ENCODE peak calls at places on chromosomes 1 and 21, in six cellular contexts. R is CD4-positive, alpha-beta T cell; M is AG04450; H is pancreas; O is neural progenitor cell; G is adrenal gland. Z is an unnamed sample.

GRCh38 chr1:200029035-200029623 is 1.6 kb downstream of the NR5A2 start:
- DNase-seq in R (no peak), M (no peak), H (peak), O (peak), G (no peak), Z (no peak)

GRCh38 chr1:233217832-233218231 is 77.7 kb downstream of the PCNX2 start:
- DNase-seq in R (no peak), M (no peak), H (no peak), O (no peak), G (peak), Z (no peak)

GRCh38 chr1:242556276-242556675 is 31.8 kb upstream of the PLD5 start:
- DNase-seq in R (no peak), M (no peak), H (no peak), O (no peak), G (no peak), Z (no peak)

GRCh38 chr1:228994691-228995090 is 259.4 kb downstream of the RHOU start:
- DNase-seq in R (no peak), M (no peak), H (no peak), O (no peak), G (no peak), Z (no peak)

GRCh38 chr1:99641558-99641957 is 4.4 kb upstream of the PALMD start:
- DNase-seq in R (no peak), M (no peak), H (no peak), O (no peak), G (no peak), Z (no peak)

GRCh38 chr21:46291561-46291960 is 5.4 kb downstream of the YBEY start:
- DNase-seq in R (no peak), M (no peak), H (no peak), O (no peak), G (no peak), Z (no peak)

GRCh38 chr1:2073382-2074230 is 23.4 kb downstream of the PRKCZ start:
- DNase-seq in R (no peak), M (peak), H (no peak), O (peak), G (no peak), Z (peak)

GRCh38 chr1:5681654-5682053 is 310.6 kb downstream of the NPHP4 start:
- DNase-seq in R (no peak), M (no peak), H (no peak), O (no peak), G (peak), Z (no peak)

GRCh38 chr1:151976868-151977267 is 16.8 kb downstream of the S100A10 start:
- DNase-seq in R (no peak), M (no peak), H (no peak), O (no peak), G (peak), Z (no peak)

GRCh38 chr1:248618878-248619277 is 16.0 kb downstream of the OR2T11 start:
- DNase-seq in R (peak), M (no peak), H (peak), O (no peak), G (peak), Z (peak)

GRCh38 chr1:42319128-42319851 is 15.7 kb downstream of the FOXJ3 start:
- DNase-seq in R (no peak), M (no peak), H (no peak), O (no peak), G (no peak), Z (no peak)

GRCh38 chr1:155979525-155980343 is 1.4 kb upstream of the ARHGEF2 start:
- DNase-seq in R (no peak), M (no peak), H (no peak), O (no peak), G (no peak), Z (no peak)

GRCh38 chr1:66460776-66461175 is 73.2 kb upstream of the SGIP1 start:
- DNase-seq in R (no peak), M (no peak), H (no peak), O (no peak), G (no peak), Z (no peak)

GRCh38 chr1:65065535-65066378 is 82.2 kb upstream of the AK4 start:
- DNase-seq in R (no peak), M (no peak), H (peak), O (peak), G (peak), Z (peak)

GRCh38 chr1:153465728-153466625 is 5.5 kb upstream of the S100A7 start:
- DNase-seq in R (peak), M (no peak), H (peak), O (peak), G (peak), Z (no peak)

GRCh38 chr1:234602334-234603220 is 7.4 kb downstream of the IRF2BP2 start:
- DNase-seq in R (no peak), M (peak), H (peak), O (no peak), G (peak), Z (no peak)

GRCh38 chr1:61452354-61452990 is 272.5 kb downstream of the TM2D1 start:
- DNase-seq in R (no peak), M (no peak), H (no peak), O (no peak), G (no peak), Z (no peak)

GRCh38 chr1:201714542-201715276 is 114.2 kb upstream of the IPO9 start:
- DNase-seq in R (no peak), M (peak), H (peak), O (peak), G (peak), Z (no peak)

GRCh38 chr1:13754510-13755103 is 54.6 kb downstream of the PRDM2 start:
- DNase-seq in R (no peak), M (no peak), H (no peak), O (no peak), G (no peak), Z (no peak)

GRCh38 chr1:150516050-150516591 is 569 bp downstream of the FALEC start:
- DNase-seq in R (no peak), M (no peak), H (no peak), O (peak), G (no peak), Z (no peak)

GRCh38 chr1:18836654-18837053 is 22.8 kb downstream of the TAS1R2 start:
- DNase-seq in R (no peak), M (no peak), H (no peak), O (no peak), G (no peak), Z (no peak)

GRCh38 chr1:17765444-17766411 is 10.6 kb downstream of the ACTL8 start:
- DNase-seq in R (no peak), M (peak), H (peak), O (no peak), G (no peak), Z (no peak)

GRCh38 chr1:17674707-17675505 is 80.2 kb upstream of the ACTL8 start:
- DNase-seq in R (no peak), M (no peak), H (no peak), O (no peak), G (no peak), Z (no peak)

GRCh38 chr1:232999960-233000625 is 49.7 kb downstream of the NTPCR start:
- DNase-seq in R (no peak), M (no peak), H (no peak), O (no peak), G (no peak), Z (no peak)

GRCh38 chr21:39637197-39637970 is 24.6 kb downstream of the B3GALT5 start:
- DNase-seq in R (no peak), M (no peak), H (peak), O (peak), G (no peak), Z (no peak)

GRCh38 chr1:22662318-22662717 is 9.3 kb downstream of the C1QB start:
- DNase-seq in R (no peak), M (no peak), H (no peak), O (peak), G (no peak), Z (peak)

GRCh38 chr1:111649648-111650047 is 30.1 kb downstream of the RAP1A start:
- DNase-seq in R (no peak), M (no peak), H (no peak), O (no peak), G (no peak), Z (no peak)

GRCh38 chr1:151002611-151003010 is 4.1 kb downstream of the MINDY1 start:
- DNase-seq in R (no peak), M (no peak), H (no peak), O (no peak), G (no peak), Z (no peak)

GRCh38 chr1:8025061-8025670 is 943 bp downstream of the ERRFI1 start:
- DNase-seq in R (no peak), M (no peak), H (no peak), O (peak), G (no peak), Z (peak)

GRCh38 chr1:46489638-46490602 is at the start of gene DMBX1:
- DNase-seq in R (peak), M (no peak), H (peak), O (peak), G (peak), Z (no peak)

GRCh38 chr1:183996036-183996376 is 41.5 kb downstream of the COLGALT2 start:
- DNase-seq in R (no peak), M (no peak), H (no peak), O (no peak), G (no peak), Z (no peak)

GRCh38 chr1:183993132-183993531 is 44.4 kb downstream of the COLGALT2 start:
- DNase-seq in R (no peak), M (no peak), H (no peak), O (no peak), G (no peak), Z (no peak)

GRCh38 chr1:183996396-183996795 is 41.1 kb downstream of the COLGALT2 start:
- DNase-seq in R (no peak), M (no peak), H (no peak), O (peak), G (no peak), Z (no peak)

GRCh38 chr1:183998045-183998444 is 39.5 kb downstream of the COLGALT2 start:
- DNase-seq in R (no peak), M (no peak), H (no peak), O (no peak), G (no peak), Z (no peak)

DNA sequence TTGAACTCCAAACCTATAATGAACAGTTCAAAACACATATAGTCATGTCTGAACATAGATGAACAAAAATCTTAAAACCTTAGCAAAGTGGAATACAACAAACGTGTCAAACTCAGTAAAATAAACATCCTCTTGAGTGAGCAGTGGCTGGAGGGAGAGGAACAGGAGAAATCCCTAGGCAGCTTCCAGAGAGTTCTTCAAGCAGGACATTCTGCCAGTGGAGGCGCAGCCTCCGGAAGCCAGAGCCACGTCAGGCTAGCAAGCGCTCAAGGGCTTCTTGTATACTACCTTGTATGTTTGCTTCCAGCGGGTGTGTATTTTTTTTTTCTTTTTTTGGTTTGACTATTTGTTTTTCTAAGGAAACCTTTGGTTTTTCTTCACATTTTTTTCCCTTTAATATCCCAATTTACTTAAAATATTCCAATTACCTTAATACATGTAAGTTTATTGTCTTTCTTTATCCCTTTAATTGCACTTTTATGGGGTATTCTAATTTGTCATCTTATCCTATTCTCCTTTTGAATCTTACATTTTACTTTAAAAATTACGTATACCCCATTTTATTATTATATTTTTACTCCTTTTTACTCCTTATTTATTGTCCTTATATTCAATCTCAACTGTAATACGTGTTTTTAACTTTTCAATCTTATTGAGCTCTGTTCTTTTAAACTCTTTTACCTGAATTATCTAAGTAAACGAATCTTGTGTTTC is 42.0 kb downstream of the COLGALT2 start:
- DNase-seq in R (no peak), M (no peak), H (no peak), O (peak), G (no peak), Z (no peak)
- H3K27ac ChIP-seq in R (no peak), M (no peak), H (no peak), O (no peak), G (no peak), Z (no peak)

GRCh38 chr1:163703794-163704193 is 382.0 kb downstream of the NUF2 start:
- DNase-seq in R (no peak), M (no peak), H (no peak), O (no peak), G (no peak), Z (no peak)
- H3K27ac ChIP-seq in R (no peak), M (no peak), H (no peak), O (no peak), G (no peak), Z (no peak)

GRCh38 chr1:109238382-109238781 is 11.0 kb upstream of the CELSR2 start:
- DNase-seq in R (no peak), M (no peak), H (no peak), O (no peak), G (no peak), Z (no peak)

GRCh38 chr1:109235137-109235536 is 14.2 kb upstream of the CELSR2 start:
- DNase-seq in R (no peak), M (no peak), H (no peak), O (no peak), G (no peak), Z (no peak)

GRCh38 chr1:109239580-109240068 is 9.7 kb upstream of the CELSR2 start:
- DNase-seq in R (no peak), M (no peak), H (peak), O (peak), G (no peak), Z (no peak)

GRCh38 chr1:109239047-109239579 is 10.2 kb upstream of the CELSR2 start:
- DNase-seq in R (no peak), M (no peak), H (no peak), O (no peak), G (no peak), Z (no peak)

DNA sequence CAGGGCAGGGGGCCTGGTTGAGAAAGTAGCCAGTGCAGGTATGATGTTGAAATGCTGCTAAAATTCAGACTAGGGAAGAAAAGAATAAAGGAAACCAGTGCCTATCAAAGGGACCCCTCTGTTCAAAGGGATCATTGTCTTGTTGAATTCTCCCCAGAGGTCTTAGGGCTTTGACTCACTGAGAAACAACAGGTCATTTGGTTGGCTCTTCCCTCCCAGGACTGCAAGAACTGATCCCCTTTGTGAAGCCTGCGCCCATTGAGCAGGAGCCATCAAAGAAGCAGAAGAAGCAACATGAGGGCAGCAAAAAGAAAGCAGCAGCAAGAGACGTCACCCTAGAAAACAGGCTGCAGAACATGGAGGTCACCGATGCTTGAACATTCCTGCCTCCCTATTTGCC is 11.8 kb upstream of the CELSR2 start:
- DNase-seq in R (no peak), M (no peak), H (no peak), O (peak), G (no peak), Z (no peak)
- H3K27ac ChIP-seq in R (no peak), M (peak), H (no peak), O (peak), G (no peak), Z (peak)

GRCh38 chr1:27399251-27399885 is 6.9 kb downstream of the GPR3 start:
- DNase-seq in R (no peak), M (no peak), H (no peak), O (peak), G (no peak), Z (no peak)
- H3K27ac ChIP-seq in R (peak), M (no peak), H (no peak), O (no peak), G (no peak), Z (no peak)

DNA sequence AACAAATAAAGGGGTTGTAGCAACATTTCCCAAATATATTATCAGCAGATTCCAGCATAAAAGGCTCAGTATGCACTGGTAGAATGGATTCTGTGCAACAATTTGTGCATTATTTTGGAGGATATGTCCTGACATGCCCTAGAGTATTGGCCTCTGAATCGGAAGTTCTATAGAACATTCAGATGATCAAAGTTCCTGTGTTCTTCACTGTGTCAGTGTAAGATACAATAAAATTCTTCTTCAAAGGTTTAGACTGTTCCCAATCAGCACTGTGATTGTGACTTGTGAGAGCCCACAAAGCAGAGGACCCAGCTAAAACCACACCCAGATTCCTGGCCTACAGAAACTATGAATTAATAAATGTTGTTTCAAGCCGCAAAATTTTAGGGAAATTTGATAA is 33.6 kb upstream of the GBP5 start:
- DNase-seq in R (no peak), M (no peak), H (no peak), O (no peak), G (no peak), Z (no peak)
- H3K27ac ChIP-seq in R (no peak), M (no peak), H (no peak), O (no peak), G (no peak), Z (no peak)

DNA sequence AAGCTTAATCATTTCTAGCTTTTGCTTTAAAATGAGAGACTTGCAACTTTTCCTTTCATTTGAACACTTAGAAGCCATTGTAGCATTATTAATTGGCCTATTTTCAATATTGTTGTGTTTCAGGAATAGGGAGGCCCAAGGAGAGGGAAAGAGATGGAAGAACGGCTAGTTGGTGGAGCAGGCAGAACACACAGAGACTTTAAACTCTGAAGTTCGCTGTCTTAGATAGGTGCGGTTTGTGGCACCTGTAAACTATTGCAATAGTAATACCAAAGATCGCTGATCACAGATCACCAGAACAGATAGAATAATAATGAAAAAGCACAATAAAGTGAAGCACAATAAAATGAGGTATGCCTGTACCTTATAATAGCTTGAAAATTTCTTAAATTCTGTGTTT is 31.5 kb downstream of the RABGAP1L start:
- DNase-seq in R (no peak), M (no peak), H (no peak), O (no peak), G (no peak), Z (no peak)
- H3K27ac ChIP-seq in R (no peak), M (no peak), H (no peak), O (no peak), G (no peak), Z (no peak)

GRCh38 chr1:108560143-108560429 is 186 bp downstream of the EEIG2 start:
- DNase-seq in R (no peak), M (no peak), H (no peak), O (no peak), G (no peak), Z (no peak)
- H3K27ac ChIP-seq in R (no peak), M (no peak), H (peak), O (no peak), G (no peak), Z (no peak)

GRCh38 chr1:159311679-159312078 is 9.5 kb downstream of the FCER1A start:
- DNase-seq in R (no peak), M (no peak), H (no peak), O (no peak), G (no peak), Z (no peak)
- H3K27ac ChIP-seq in R (no peak), M (no peak), H (no peak), O (no peak), G (no peak), Z (no peak)